ENCODE peak calls at places on chromosomes 11 and 22, in six cellular contexts. N, P, C, J, Z and V are unnamed samples.

GRCh38 chr11:128331317-128331716 is 256.0 kb downstream of the ETS1 start:
- DNase-seq in N (no peak), P (no peak), C (no peak), J (no peak), Z (no peak), V (no peak)

GRCh38 chr22:41485033-41485432 is 16.1 kb downstream of the ACO2 start:
- DNase-seq in N (no peak), P (no peak), C (no peak), J (no peak), Z (no peak), V (no peak)

GRCh38 chr22:20418211-20418788 is 19.3 kb downstream of the SCARF2 start:
- DNase-seq in N (peak), P (peak), C (peak), J (peak), Z (peak), V (peak)

GRCh38 chr11:35798423-35798822 is 135.8 kb downstream of the TRIM44 start:
- DNase-seq in N (no peak), P (no peak), C (no peak), J (no peak), Z (no peak), V (no peak)

GRCh38 chr11:12154871-12155668 is 44.7 kb downstream of the MICAL2 start:
- DNase-seq in N (no peak), P (no peak), C (no peak), J (no peak), Z (no peak), V (no peak)

GRCh38 chr11:65861165-65861505 is 902 bp downstream of the MUS81 start:
- DNase-seq in N (no peak), P (no peak), C (no peak), J (no peak), Z (no peak), V (no peak)

GRCh38 chr11:121328967-121329653 is 36.5 kb downstream of the SC5D start:
- DNase-seq in N (no peak), P (no peak), C (no peak), J (no peak), Z (no peak), V (no peak)

GRCh38 chr11:117814766-117815261 is 9.7 kb downstream of the FXYD2 start:
- DNase-seq in N (peak), P (no peak), C (no peak), J (no peak), Z (no peak), V (no peak)

GRCh38 chr11:34977039-34977906 is 60.9 kb downstream of the PDHX start:
- DNase-seq in N (peak), P (no peak), C (no peak), J (no peak), Z (no peak), V (no peak)

GRCh38 chr11:57460756-57461749 is 725 bp downstream of the RTN4RL2 start:
- DNase-seq in N (no peak), P (no peak), C (no peak), J (no peak), Z (no peak), V (no peak)

GRCh38 chr22:36764641-36765040 is 11.3 kb downstream of the IFT27 start:
- DNase-seq in N (no peak), P (no peak), C (no peak), J (no peak), Z (no peak), V (no peak)

GRCh38 chr11:118859995-118860394 is 23.7 kb upstream of the CXCR5 start:
- DNase-seq in N (no peak), P (no peak), C (no peak), J (no peak), Z (no peak), V (no peak)

GRCh38 chr22:43376765-43377485 is 33.8 kb upstream of the SCUBE1 start:
- DNase-seq in N (peak), P (no peak), C (no peak), J (no peak), Z (no peak), V (no peak)

GRCh38 chr11:8934735-8935478 is 2.2 kb upstream of the C11orf16 start:
- DNase-seq in N (peak), P (no peak), C (no peak), J (peak), Z (no peak), V (no peak)